ENCODE peak calls at places on chromosome 14, in nine cellular contexts. I, F, P, U, N, Y, C, E and Z are unnamed samples.

GRCh38 chr14:81454572-81455218 is 54.6 kb upstream of the STON2 start:
- DNase-seq in P (no peak), N (no peak), E (no peak), I (no peak), Y (no peak), U (no peak), C (no peak), F (no peak), Z (no peak)

GRCh38 chr14:21106191-21106505 is 5.3 kb downstream of the TMEM253 start:
- DNase-seq in U (no peak), P (no peak), I (no peak), C (no peak), F (no peak), E (no peak), Y (no peak), N (peak), Z (no peak)

GRCh38 chr14:89384023-89384422 is 33.0 kb downstream of the FOXN3 start:
- DNase-seq in U (no peak), I (no peak), E (no peak), F (peak), C (no peak), P (peak), N (no peak), Y (no peak), Z (peak)

GRCh38 chr14:95119336-95119735 is 38.0 kb downstream of the DICER1 start:
- DNase-seq in N (no peak), Y (no peak), P (no peak), U (no peak), F (no peak), E (no peak), I (no peak), C (no peak), Z (no peak)

GRCh38 chr14:102591372-102591943 is 991 bp upstream of the RCOR1 start:
- DNase-seq in Y (no peak), N (peak), F (peak), U (peak), I (no peak), P (no peak), C (no peak), E (no peak), Z (peak)

GRCh38 chr14:97719043-97719442 is 921.9 kb downstream of the VRK1 start:
- DNase-seq in N (no peak), Y (no peak), I (no peak), F (no peak), P (no peak), C (no peak), U (no peak), E (no peak), Z (no peak)

GRCh38 chr14:56952766-56953473 is 142.6 kb upstream of the OTX2 start:
- DNase-seq in P (no peak), U (no peak), Y (no peak), E (no peak), F (no peak), I (no peak), C (no peak), N (no peak), Z (no peak)

GRCh38 chr14:105882626-105883025 is 356.2 kb downstream of the TMEM121 start:
- DNase-seq in E (no peak), F (peak), U (no peak), N (no peak), C (no peak), P (no peak), Y (no peak), I (no peak), Z (no peak)

GRCh38 chr14:32654106-32654505 is 284.6 kb upstream of the NPAS3 start:
- DNase-seq in I (no peak), C (no peak), F (no peak), Y (peak), P (no peak), N (no peak), E (no peak), U (no peak), Z (no peak)

GRCh38 chr14:76917158-76917596 is 91.0 kb downstream of the LRRC74A start:
- DNase-seq in F (no peak), C (no peak), N (peak), I (no peak), P (peak), E (no peak), Y (peak), U (no peak), Z (no peak)